ENCODE peak calls at places on chromosomes 13 and 19, in eight cellular contexts. H, V, I, U, X, D, C and A are unnamed samples. For H3K4me1, the result is how much of the 10 kb centered on the place peaks cover.

GRCh38 chr13:34070006-34070405 is 252.1 kb downstream of the RFC3 start:
- DNase-seq in H (peak), V (peak), I (no peak), U (peak), X (no peak), D (no peak), C (no peak), A (no peak)

GRCh38 chr19:55276720-55277430 is 3.0 kb downstream of the HSPBP1 start:
- DNase-seq in H (no peak), V (no peak), I (no peak), U (no peak), X (no peak), D (no peak), C (no peak), A (no peak)

GRCh38 chr13:31890946-31891345 is 140.6 kb upstream of the FRY start:
- DNase-seq in H (no peak), V (peak), I (no peak), U (no peak), X (no peak), D (no peak), C (no peak), A (no peak)

GRCh38 chr19:6228523-6229215 is 51.1 kb downstream of the MLLT1 start:
- DNase-seq in H (no peak), V (no peak), I (peak), U (peak), X (no peak), D (no peak), C (no peak), A (no peak)

GRCh38 chr13:102642475-102642874 is 45.7 kb downstream of the TPP2 start:
- DNase-seq in H (no peak), V (no peak), I (no peak), U (no peak), X (no peak), D (no peak), C (no peak), A (peak)

GRCh38 chr13:23378009-23378632 is 55.4 kb downstream of the SACS start:
- DNase-seq in H (peak), V (peak), I (no peak), U (peak), X (no peak), D (peak), C (no peak), A (no peak)

GRCh38 chr13:33352520-33352919 is 67.0 kb upstream of the STARD13 start:
- DNase-seq in H (no peak), V (no peak), I (no peak), U (no peak), X (no peak), D (no peak), C (no peak), A (no peak)

GRCh38 chr19:33268162-33268991 is 34.0 kb downstream of the CEBPA start:
- DNase-seq in H (no peak), V (no peak), I (no peak), U (no peak), X (no peak), D (no peak), C (no peak), A (no peak)

GRCh38 chr13:78589206-78589605 is 14.1 kb downstream of the POU4F1 start:
- DNase-seq in H (peak), V (no peak), I (no peak), U (no peak), X (peak), D (no peak), C (no peak), A (no peak)

GRCh38 chr19:37221136-37221535 is 3.1 kb downstream of the ZNF383 start:
- DNase-seq in H (no peak), V (peak), I (no peak), U (no peak), X (no peak), D (no peak), C (no peak), A (no peak)

GRCh38 chr19:33622505-33622808 is 704 bp downstream of the CHST8 start:
- DNase-seq in H (no peak), V (no peak), I (no peak), U (no peak), X (peak), D (no peak), C (no peak), A (no peak)

GRCh38 chr13:47917022-47917574 is 84.0 kb downstream of the SUCLA2 start:
- DNase-seq in H (no peak), V (no peak), I (no peak), U (no peak), X (no peak), D (no peak), C (no peak), A (no peak)

GRCh38 chr13:42992585-42993122 is 613 bp upstream of the EPSTI1 start:
- DNase-seq in H (no peak), V (no peak), I (no peak), U (no peak), X (no peak), D (no peak), C (peak), A (no peak)

GRCh38 chr19:7931221-7932061 is 5.5 kb upstream of the CTXN1 start:
- DNase-seq in H (no peak), V (no peak), I (no peak), U (no peak), X (no peak), D (no peak), C (no peak), A (no peak)

GRCh38 chr19:55172741-55173140 is 6.3 kb upstream of the DNAAF3 start:
- DNase-seq in H (peak), V (peak), I (no peak), U (peak), X (peak), D (no peak), C (no peak), A (no peak)

GRCh38 chr19:31232871-31233270 is 116.4 kb downstream of the TSHZ3 start:
- DNase-seq in H (peak), V (peak), I (no peak), U (peak), X (no peak), D (no peak), C (no peak), A (no peak)

GRCh38 chr19:56927791-56928207 is 87.3 kb upstream of the PEG3 start:
- DNase-seq in H (no peak), V (no peak), I (no peak), U (no peak), X (no peak), D (no peak), C (no peak), A (no peak)

GRCh38 chr13:52004508-52005183 is 6.6 kb downstream of the ATP7B start:
- DNase-seq in H (no peak), V (no peak), I (peak), U (no peak), X (no peak), D (no peak), C (no peak), A (no peak)

GRCh38 chr13:113083402-113084061 is 22.1 kb upstream of the F7 start:
- DNase-seq in H (peak), V (peak), I (no peak), U (no peak), X (no peak), D (peak), C (no peak), A (no peak)

GRCh38 chr13:51271528-51272070 is 49.4 kb downstream of the FAM124A start:
- DNase-seq in H (peak), V (no peak), I (no peak), U (no peak), X (peak), D (no peak), C (no peak), A (no peak)

GRCh38 chr19:36604656-36605100 is 435 bp upstream of the ZNF382 start:
- DNase-seq in H (peak), V (peak), I (peak), U (no peak), X (peak), D (peak), C (peak), A (peak)

GRCh38 chr13:56713656-56714055 is 427.1 kb upstream of the PRR20A start:
- DNase-seq in H (no peak), V (no peak), I (no peak), U (no peak), X (no peak), D (no peak), C (no peak), A (no peak)

GRCh38 chr13:31044658-31045620 is 112.5 kb downstream of the TEX26 start:
- DNase-seq in H (no peak), V (no peak), I (no peak), U (no peak), X (peak), D (no peak), C (no peak), A (no peak)

GRCh38 chr19:28920269-28921066 is 292.5 kb downstream of the UQCRFS1 start:
- DNase-seq in H (no peak), V (no peak), I (no peak), U (no peak), X (peak), D (no peak), C (no peak), A (no peak)

GRCh38 chr19:9878511-9879196 is 43.5 kb downstream of the PIN1 start:
- DNase-seq in H (no peak), V (peak), I (no peak), U (no peak), X (no peak), D (no peak), C (no peak), A (no peak)

GRCh38 chr13:71865858-71866172 is 1.2 kb downstream of the DACH1 start:
- DNase-seq in H (peak), V (no peak), I (no peak), U (no peak), X (no peak), D (no peak), C (no peak), A (no peak)

GRCh38 chr13:75175575-75175974 is 306.4 kb downstream of the TBC1D4 start:
- DNase-seq in H (no peak), V (peak), I (no peak), U (no peak), X (no peak), D (no peak), C (no peak), A (no peak)

GRCh38 chr19:38669532-38669931 is 22.1 kb downstream of the ACTN4 start:
- DNase-seq in H (no peak), V (no peak), I (no peak), U (no peak), X (no peak), D (no peak), C (no peak), A (no peak)
- H3K4me1 ChIP-seq in H (under half), V (half or more), I (under half), U (half or more), X (under half), D (half or more), C (half or more), A (half or more)

GRCh38 chr19:16118489-16119033 is 6.9 kb downstream of the RAB8A start:
- DNase-seq in H (no peak), V (no peak), I (no peak), U (no peak), X (no peak), D (no peak), C (no peak), A (no peak)

GRCh38 chr19:16117594-16118033 is 5.9 kb downstream of the RAB8A start:
- DNase-seq in H (no peak), V (no peak), I (no peak), U (no peak), X (peak), D (no peak), C (no peak), A (no peak)

GRCh38 chr19:16113727-16114126 is 2.0 kb downstream of the RAB8A start:
- DNase-seq in H (no peak), V (no peak), I (no peak), U (no peak), X (no peak), D (no peak), C (no peak), A (no peak)

GRCh38 chr19:16115309-16116039 is 3.8 kb downstream of the RAB8A start:
- DNase-seq in H (no peak), V (no peak), I (no peak), U (no peak), X (no peak), D (no peak), C (no peak), A (no peak)

DNA sequence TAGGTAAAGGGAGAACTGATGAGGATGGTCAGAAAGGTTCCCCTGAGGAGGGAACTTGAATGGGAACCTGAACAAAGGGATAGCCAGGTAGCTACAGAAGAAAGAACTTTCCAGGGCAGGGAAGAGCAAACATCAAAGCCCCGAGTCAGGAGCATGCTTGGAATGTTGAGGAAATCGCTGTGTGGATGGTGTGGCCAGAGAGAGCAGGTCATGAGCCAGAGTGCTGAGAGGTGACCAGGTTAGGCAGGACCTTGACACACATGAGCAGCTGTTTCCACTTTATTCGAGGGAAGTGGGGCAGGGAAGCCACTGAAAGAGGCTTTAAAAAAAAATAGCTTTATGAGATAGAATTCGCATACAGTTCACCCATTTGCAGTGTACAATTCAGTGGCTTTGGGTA is 4.4 kb downstream of the RAB8A start:
- DNase-seq in H (no peak), V (no peak), I (no peak), U (no peak), X (no peak), D (no peak), C (no peak), A (no peak)
- H3K4me1 ChIP-seq in H (under half), V (under half), I (under half), U (under half), X (under half), D (under half), C (under half), A (under half)

DNA sequence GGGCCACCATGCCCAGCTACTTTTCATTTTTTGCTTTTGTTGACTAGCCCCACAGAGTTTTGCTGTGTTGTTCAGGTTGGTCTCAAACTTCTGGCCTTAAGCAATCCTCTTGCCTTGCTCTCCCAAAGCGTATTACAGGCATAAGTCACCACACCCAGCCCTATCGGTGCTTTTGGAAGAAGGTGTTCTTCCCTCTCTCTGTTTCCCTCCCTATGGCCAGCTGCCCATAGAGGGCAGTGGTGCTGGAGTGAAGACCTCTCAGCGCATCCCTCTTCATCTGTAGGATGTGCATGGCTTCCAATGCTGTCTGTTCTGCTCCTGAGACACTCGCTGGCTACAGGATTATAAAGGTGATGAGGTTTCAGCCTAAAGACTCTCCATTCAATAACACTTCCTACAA is 1.3 kb upstream of the CD22 start:
- DNase-seq in H (no peak), V (no peak), I (no peak), U (no peak), X (peak), D (no peak), C (no peak), A (no peak)
- H3K4me1 ChIP-seq in H (under half), V (under half), I (under half), U (under half), X (under half), D (under half), C (under half), A (under half)

DNA sequence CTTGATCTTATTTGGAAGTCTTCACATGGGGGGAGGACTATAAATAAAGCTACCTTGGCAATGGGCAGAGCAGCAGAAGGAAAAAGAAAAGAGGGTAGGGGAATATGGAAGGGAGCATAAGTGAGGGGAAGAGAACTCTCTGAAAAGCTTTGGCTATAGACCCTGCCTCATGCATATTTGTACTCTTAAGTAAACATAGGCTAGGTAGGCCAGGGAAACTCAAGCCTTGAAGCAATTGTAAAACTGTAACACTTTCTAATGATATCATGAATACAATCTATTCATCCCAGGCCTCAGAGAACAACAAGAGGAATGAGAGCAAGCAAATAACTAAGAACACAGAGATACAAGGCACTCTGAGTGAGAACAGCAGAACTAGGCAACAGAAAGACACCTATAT is 20.4 kb downstream of the MYCBP2 start:
- DNase-seq in H (no peak), V (no peak), I (no peak), U (no peak), X (no peak), D (no peak), C (no peak), A (no peak)
- H3K4me1 ChIP-seq in H (under half), V (under half), I (under half), U (half or more), X (under half), D (under half), C (half or more), A (under half)

GRCh38 chr13:110129539-110130186 is 177.3 kb downstream of the COL4A1 start:
- DNase-seq in H (no peak), V (no peak), I (no peak), U (no peak), X (no peak), D (no peak), C (no peak), A (no peak)

GRCh38 chr13:110128546-110128945 is 178.4 kb downstream of the COL4A1 start:
- DNase-seq in H (no peak), V (no peak), I (no peak), U (peak), X (no peak), D (no peak), C (no peak), A (no peak)

GRCh38 chr13:110127986-110128511 is 178.9 kb downstream of the COL4A1 start:
- DNase-seq in H (no peak), V (no peak), I (no peak), U (peak), X (no peak), D (no peak), C (no peak), A (no peak)

GRCh38 chr13:110130431-110130830 is 176.5 kb downstream of the COL4A1 start:
- DNase-seq in H (no peak), V (no peak), I (no peak), U (no peak), X (no peak), D (no peak), C (no peak), A (no peak)

DNA sequence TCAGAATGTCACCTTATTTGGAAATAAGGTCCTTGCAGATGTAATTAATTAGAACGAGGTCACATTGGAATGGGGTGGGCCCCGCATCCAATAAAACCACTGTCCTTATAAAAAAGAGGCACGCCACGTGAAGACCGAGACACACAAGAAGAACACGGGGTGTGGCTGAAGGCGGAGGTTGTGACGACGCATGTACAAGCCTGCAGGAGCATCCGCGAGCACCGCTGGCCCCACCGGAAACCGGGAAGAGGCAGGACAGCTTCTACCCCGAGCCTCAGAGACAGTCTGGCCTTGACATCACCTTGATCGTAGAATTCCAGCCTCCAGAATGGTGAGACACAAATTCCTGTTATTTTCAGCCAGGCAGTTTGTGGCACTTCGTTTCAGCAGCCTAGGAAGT is 177.9 kb downstream of the COL4A1 start:
- DNase-seq in H (no peak), V (no peak), I (no peak), U (no peak), X (no peak), D (no peak), C (no peak), A (no peak)
- H3K4me1 ChIP-seq in H (under half), V (under half), I (under half), U (half or more), X (under half), D (under half), C (under half), A (under half)

GRCh38 chr19:38655148-38655824 is 7.8 kb downstream of the ACTN4 start:
- DNase-seq in H (no peak), V (peak), I (no peak), U (no peak), X (peak), D (no peak), C (no peak), A (no peak)

GRCh38 chr19:38656171-38656981 is 8.9 kb downstream of the ACTN4 start:
- DNase-seq in H (peak), V (peak), I (no peak), U (peak), X (no peak), D (peak), C (no peak), A (no peak)

GRCh38 chr19:38653028-38653571 is 5.7 kb downstream of the ACTN4 start:
- DNase-seq in H (peak), V (no peak), I (peak), U (peak), X (no peak), D (no peak), C (no peak), A (peak)

GRCh38 chr19:38657633-38658222 is 10.3 kb downstream of the ACTN4 start:
- DNase-seq in H (peak), V (peak), I (no peak), U (peak), X (no peak), D (no peak), C (no peak), A (no peak)

DNA sequence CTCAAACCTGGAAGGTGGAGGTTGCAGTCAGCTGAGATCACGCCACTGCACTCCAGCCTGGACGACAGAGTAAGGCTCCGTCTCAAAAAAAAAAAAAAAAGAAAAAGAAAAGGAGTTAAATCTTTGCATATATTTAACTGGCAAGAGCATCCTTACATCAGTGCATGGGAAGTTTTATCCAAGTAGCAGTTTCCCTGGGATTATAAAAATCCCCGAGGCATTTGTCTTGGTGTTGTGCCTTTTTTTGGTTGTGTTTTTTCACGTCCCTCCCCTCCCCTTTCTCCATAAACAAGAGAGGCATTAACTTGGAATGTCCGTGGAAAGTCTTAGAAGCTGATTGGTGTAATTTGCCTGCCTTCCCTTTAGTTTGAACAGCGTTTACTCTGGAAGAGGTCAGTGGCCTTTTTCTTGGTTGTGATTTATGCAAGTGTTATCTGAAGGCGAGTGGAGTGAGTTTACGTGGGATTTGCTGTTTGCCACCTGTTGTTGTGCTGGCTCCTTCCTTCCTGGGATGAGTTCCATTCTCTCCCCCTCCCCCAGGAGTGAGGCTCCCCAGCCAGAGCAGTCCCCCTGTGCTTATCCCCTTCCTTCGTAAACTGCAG is 7.1 kb downstream of the ACTN4 start:
- DNase-seq in H (peak), V (no peak), I (no peak), U (peak), X (peak), D (no peak), C (no peak), A (no peak)
- H3K4me1 ChIP-seq in H (half or more), V (half or more), I (under half), U (half or more), X (under half), D (half or more), C (under half), A (half or more)

DNA sequence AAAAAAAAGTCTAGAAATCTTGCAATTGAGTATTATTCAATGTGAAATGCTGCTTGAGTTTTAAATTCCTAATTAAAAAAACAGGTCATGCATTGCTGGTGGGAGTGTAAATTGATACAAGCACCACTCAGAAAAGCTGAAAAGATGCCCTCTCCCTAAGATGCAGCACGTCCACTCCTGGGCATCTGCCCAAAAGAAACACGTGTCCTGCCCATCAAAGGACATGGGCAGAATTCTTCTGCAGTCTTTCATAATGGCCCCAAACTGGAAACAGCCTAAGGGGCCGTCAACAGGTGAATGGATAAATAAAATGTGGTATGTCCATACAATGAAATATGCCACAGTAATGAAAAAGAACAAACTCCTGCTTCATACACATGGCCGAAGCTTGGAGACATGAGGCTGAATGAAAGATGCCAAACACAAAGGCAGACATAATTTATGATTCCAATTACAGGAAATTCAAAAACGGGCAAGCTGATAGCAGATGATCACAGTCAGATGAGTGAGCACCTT is 7.8 kb downstream of the POU2F2 start:
- DNase-seq in H (no peak), V (no peak), I (no peak), U (no peak), X (no peak), D (no peak), C (no peak), A (no peak)
- H3K4me1 ChIP-seq in H (under half), V (under half), I (under half), U (under half), X (under half), D (under half), C (half or more), A (under half)